ENCODE peak calls at places on chromosomes 13 and 19, in four cellular contexts. One of them, this sample, is unnamed.

GRCh38 chr13:111573801-111574200 is 253.4 kb downstream of the TEX29 start:
- DNase-seq in T-helper 2 cell: no peak
- DNase-seq in stimulated activated CD4-positive, alpha-beta T cell treated with anti-CD3 and anti-CD28 coated beads, Interleukin-12 subunit alpha, Interleukin-12 subunit beta, amount 100 ng/mL, for 24 hours: no peak
- DNase-seq in lung: no peak
- DNase-seq in this sample: no peak

GRCh38 chr19:50873056-50873455 is at the start of gene KLK2:
- DNase-seq in T-helper 2 cell: no peak
- DNase-seq in stimulated activated CD4-positive, alpha-beta T cell treated with anti-CD3 and anti-CD28 coated beads, Interleukin-12 subunit alpha, Interleukin-12 subunit beta, amount 100 ng/mL, for 24 hours: no peak
- DNase-seq in lung: no peak
- DNase-seq in this sample: no peak

GRCh38 chr13:69418319-69418718 is 689.3 kb upstream of the ATXN8OS start:
- DNase-seq in T-helper 2 cell: no peak
- DNase-seq in stimulated activated CD4-positive, alpha-beta T cell treated with anti-CD3 and anti-CD28 coated beads, Interleukin-12 subunit alpha, Interleukin-12 subunit beta, amount 100 ng/mL, for 24 hours: no peak
- DNase-seq in lung: no peak
- DNase-seq in this sample: no peak

GRCh38 chr13:20190481-20191310 is 2.0 kb downstream of the GJB2 start:
- DNase-seq in T-helper 2 cell: no peak
- DNase-seq in stimulated activated CD4-positive, alpha-beta T cell treated with anti-CD3 and anti-CD28 coated beads, Interleukin-12 subunit alpha, Interleukin-12 subunit beta, amount 100 ng/mL, for 24 hours: no peak
- DNase-seq in lung: no peak
- DNase-seq in this sample: no peak

GRCh38 chr19:40283414-40284250 is 1.5 kb downstream of the AKT2 start:
- DNase-seq in T-helper 2 cell: no peak
- DNase-seq in stimulated activated CD4-positive, alpha-beta T cell treated with anti-CD3 and anti-CD28 coated beads, Interleukin-12 subunit alpha, Interleukin-12 subunit beta, amount 100 ng/mL, for 24 hours: no peak
- DNase-seq in lung: no peak
- DNase-seq in this sample: no peak

GRCh38 chr19:10916602-10917001 is 11.8 kb downstream of the YIPF2 start:
- DNase-seq in T-helper 2 cell: no peak
- DNase-seq in stimulated activated CD4-positive, alpha-beta T cell treated with anti-CD3 and anti-CD28 coated beads, Interleukin-12 subunit alpha, Interleukin-12 subunit beta, amount 100 ng/mL, for 24 hours: no peak
- DNase-seq in lung: no peak
- DNase-seq in this sample: no peak

GRCh38 chr13:29465741-29466293 is 129.7 kb downstream of the SLC7A1 start:
- DNase-seq in T-helper 2 cell: no peak
- DNase-seq in stimulated activated CD4-positive, alpha-beta T cell treated with anti-CD3 and anti-CD28 coated beads, Interleukin-12 subunit alpha, Interleukin-12 subunit beta, amount 100 ng/mL, for 24 hours: no peak
- DNase-seq in lung: no peak
- DNase-seq in this sample: no peak

GRCh38 chr19:46791944-46792343 is 3.5 kb upstream of the SLC1A5 start:
- DNase-seq in T-helper 2 cell: no peak
- DNase-seq in stimulated activated CD4-positive, alpha-beta T cell treated with anti-CD3 and anti-CD28 coated beads, Interleukin-12 subunit alpha, Interleukin-12 subunit beta, amount 100 ng/mL, for 24 hours: no peak
- DNase-seq in lung: no peak
- DNase-seq in this sample: no peak

GRCh38 chr13:51502206-51502651 is 49.4 kb upstream of the INTS6 start:
- DNase-seq in T-helper 2 cell: no peak
- DNase-seq in stimulated activated CD4-positive, alpha-beta T cell treated with anti-CD3 and anti-CD28 coated beads, Interleukin-12 subunit alpha, Interleukin-12 subunit beta, amount 100 ng/mL, for 24 hours: peak
- DNase-seq in lung: no peak
- DNase-seq in this sample: no peak

GRCh38 chr13:29607465-29607864 is 12.0 kb upstream of the SLC7A1 start:
- DNase-seq in T-helper 2 cell: no peak
- DNase-seq in stimulated activated CD4-positive, alpha-beta T cell treated with anti-CD3 and anti-CD28 coated beads, Interleukin-12 subunit alpha, Interleukin-12 subunit beta, amount 100 ng/mL, for 24 hours: no peak
- DNase-seq in lung: no peak
- DNase-seq in this sample: no peak

GRCh38 chr13:28819748-28820098 is 416 bp upstream of the MTUS2 start:
- DNase-seq in T-helper 2 cell: peak
- DNase-seq in stimulated activated CD4-positive, alpha-beta T cell treated with anti-CD3 and anti-CD28 coated beads, Interleukin-12 subunit alpha, Interleukin-12 subunit beta, amount 100 ng/mL, for 24 hours: peak
- DNase-seq in lung: no peak
- DNase-seq in this sample: no peak

GRCh38 chr19:46495789-46496099 is at the start of gene PNMA8B:
- DNase-seq in T-helper 2 cell: no peak
- DNase-seq in stimulated activated CD4-positive, alpha-beta T cell treated with anti-CD3 and anti-CD28 coated beads, Interleukin-12 subunit alpha, Interleukin-12 subunit beta, amount 100 ng/mL, for 24 hours: no peak
- DNase-seq in lung: no peak
- DNase-seq in this sample: no peak

GRCh38 chr19:48991011-48991609 is 2.0 kb downstream of the GYS1 start:
- DNase-seq in T-helper 2 cell: no peak
- DNase-seq in stimulated activated CD4-positive, alpha-beta T cell treated with anti-CD3 and anti-CD28 coated beads, Interleukin-12 subunit alpha, Interleukin-12 subunit beta, amount 100 ng/mL, for 24 hours: no peak
- DNase-seq in lung: no peak
- DNase-seq in this sample: no peak

GRCh38 chr19:58056861-58057260 is 2.2 kb upstream of the ZNF135 start:
- DNase-seq in T-helper 2 cell: no peak
- DNase-seq in stimulated activated CD4-positive, alpha-beta T cell treated with anti-CD3 and anti-CD28 coated beads, Interleukin-12 subunit alpha, Interleukin-12 subunit beta, amount 100 ng/mL, for 24 hours: no peak
- DNase-seq in lung: no peak
- DNase-seq in this sample: no peak

GRCh38 chr13:99388334-99388923 is 81.2 kb upstream of the GPR183 start:
- DNase-seq in T-helper 2 cell: no peak
- DNase-seq in stimulated activated CD4-positive, alpha-beta T cell treated with anti-CD3 and anti-CD28 coated beads, Interleukin-12 subunit alpha, Interleukin-12 subunit beta, amount 100 ng/mL, for 24 hours: no peak
- DNase-seq in lung: no peak
- DNase-seq in this sample: no peak

GRCh38 chr13:113724780-113725315 is 34.2 kb upstream of the TMEM255B start:
- DNase-seq in T-helper 2 cell: peak
- DNase-seq in stimulated activated CD4-positive, alpha-beta T cell treated with anti-CD3 and anti-CD28 coated beads, Interleukin-12 subunit alpha, Interleukin-12 subunit beta, amount 100 ng/mL, for 24 hours: peak
- DNase-seq in lung: peak
- DNase-seq in this sample: peak

GRCh38 chr13:23558675-23559536 is 11.3 kb upstream of the TNFRSF19 start:
- DNase-seq in T-helper 2 cell: no peak
- DNase-seq in stimulated activated CD4-positive, alpha-beta T cell treated with anti-CD3 and anti-CD28 coated beads, Interleukin-12 subunit alpha, Interleukin-12 subunit beta, amount 100 ng/mL, for 24 hours: no peak
- DNase-seq in lung: peak
- DNase-seq in this sample: no peak

GRCh38 chr19:57171551-57172081 is 4.3 kb upstream of the DUXA start:
- DNase-seq in T-helper 2 cell: peak
- DNase-seq in stimulated activated CD4-positive, alpha-beta T cell treated with anti-CD3 and anti-CD28 coated beads, Interleukin-12 subunit alpha, Interleukin-12 subunit beta, amount 100 ng/mL, for 24 hours: no peak
- DNase-seq in lung: no peak
- DNase-seq in this sample: peak

GRCh38 chr19:2139385-2140192 is 11.8 kb downstream of the AP3D1 start:
- DNase-seq in T-helper 2 cell: no peak
- DNase-seq in stimulated activated CD4-positive, alpha-beta T cell treated with anti-CD3 and anti-CD28 coated beads, Interleukin-12 subunit alpha, Interleukin-12 subunit beta, amount 100 ng/mL, for 24 hours: no peak
- DNase-seq in lung: no peak
- DNase-seq in this sample: no peak

GRCh38 chr19:4534836-4535658 is at the start of gene PLIN5:
- DNase-seq in T-helper 2 cell: peak
- DNase-seq in stimulated activated CD4-positive, alpha-beta T cell treated with anti-CD3 and anti-CD28 coated beads, Interleukin-12 subunit alpha, Interleukin-12 subunit beta, amount 100 ng/mL, for 24 hours: peak
- DNase-seq in lung: peak
- DNase-seq in this sample: no peak

GRCh38 chr13:25372275-25373081 is 704 bp downstream of the ATP8A2 start:
- DNase-seq in T-helper 2 cell: no peak
- DNase-seq in stimulated activated CD4-positive, alpha-beta T cell treated with anti-CD3 and anti-CD28 coated beads, Interleukin-12 subunit alpha, Interleukin-12 subunit beta, amount 100 ng/mL, for 24 hours: no peak
- DNase-seq in lung: no peak
- DNase-seq in this sample: no peak

GRCh38 chr13:23748109-23748508 is 141.1 kb downstream of the MIPEP start:
- DNase-seq in T-helper 2 cell: no peak
- DNase-seq in stimulated activated CD4-positive, alpha-beta T cell treated with anti-CD3 and anti-CD28 coated beads, Interleukin-12 subunit alpha, Interleukin-12 subunit beta, amount 100 ng/mL, for 24 hours: no peak
- DNase-seq in lung: no peak
- DNase-seq in this sample: no peak

GRCh38 chr13:47418206-47418920 is 521.5 kb upstream of the HTR2A start:
- DNase-seq in T-helper 2 cell: no peak
- DNase-seq in stimulated activated CD4-positive, alpha-beta T cell treated with anti-CD3 and anti-CD28 coated beads, Interleukin-12 subunit alpha, Interleukin-12 subunit beta, amount 100 ng/mL, for 24 hours: no peak
- DNase-seq in lung: no peak
- DNase-seq in this sample: no peak

GRCh38 chr13:87925006-87925405 is 253.8 kb downstream of the SLITRK5 start:
- DNase-seq in T-helper 2 cell: no peak
- DNase-seq in stimulated activated CD4-positive, alpha-beta T cell treated with anti-CD3 and anti-CD28 coated beads, Interleukin-12 subunit alpha, Interleukin-12 subunit beta, amount 100 ng/mL, for 24 hours: no peak
- DNase-seq in lung: no peak
- DNase-seq in this sample: no peak

GRCh38 chr13:21670883-21671792 is at the start of gene FGF9:
- DNase-seq in T-helper 2 cell: peak
- DNase-seq in stimulated activated CD4-positive, alpha-beta T cell treated with anti-CD3 and anti-CD28 coated beads, Interleukin-12 subunit alpha, Interleukin-12 subunit beta, amount 100 ng/mL, for 24 hours: peak
- DNase-seq in lung: peak
- DNase-seq in this sample: peak

GRCh38 chr13:97884707-97885468 is 68.6 kb upstream of the IPO5 start:
- DNase-seq in T-helper 2 cell: no peak
- DNase-seq in stimulated activated CD4-positive, alpha-beta T cell treated with anti-CD3 and anti-CD28 coated beads, Interleukin-12 subunit alpha, Interleukin-12 subunit beta, amount 100 ng/mL, for 24 hours: no peak
- DNase-seq in lung: no peak
- DNase-seq in this sample: no peak

GRCh38 chr13:89708013-89708412 is 1639.5 kb upstream of the MIR17HG start:
- DNase-seq in T-helper 2 cell: no peak
- DNase-seq in stimulated activated CD4-positive, alpha-beta T cell treated with anti-CD3 and anti-CD28 coated beads, Interleukin-12 subunit alpha, Interleukin-12 subunit beta, amount 100 ng/mL, for 24 hours: no peak
- DNase-seq in lung: no peak
- DNase-seq in this sample: no peak

GRCh38 chr19:15869873-15870272 is 28.0 kb downstream of the CYP4F2 start:
- DNase-seq in T-helper 2 cell: no peak
- DNase-seq in stimulated activated CD4-positive, alpha-beta T cell treated with anti-CD3 and anti-CD28 coated beads, Interleukin-12 subunit alpha, Interleukin-12 subunit beta, amount 100 ng/mL, for 24 hours: no peak
- DNase-seq in lung: no peak
- DNase-seq in this sample: no peak

GRCh38 chr19:42301646-42302204 is at the start of gene PRR19:
- DNase-seq in T-helper 2 cell: no peak
- DNase-seq in stimulated activated CD4-positive, alpha-beta T cell treated with anti-CD3 and anti-CD28 coated beads, Interleukin-12 subunit alpha, Interleukin-12 subunit beta, amount 100 ng/mL, for 24 hours: no peak
- DNase-seq in lung: no peak
- DNase-seq in this sample: no peak